ENCODE peak calls at places on chromosomes 6 and 20, in nine cellular contexts. Y is astrocyte of the spinal cord; U is foreskin keratinocyte; S is GM06990; M is neural crest cell; A is CD8-positive, alpha-beta T cell; I is heart left ventricle; E is fibroblast of mammary gland; H is tibial artery. B is an unnamed sample.

GRCh38 chr6:104955491-104955890 is 1.4 kb upstream of the LIN28B start:
- DNase-seq in Y (no peak), U (no peak), S (no peak), M (no peak), A (no peak), I (no peak), E (no peak), H (no peak), B (no peak)

GRCh38 chr6:85660181-85660611 is 17.5 kb upstream of the SYNCRIP start:
- DNase-seq in Y (peak), U (peak), S (no peak), M (no peak), A (no peak), I (no peak), E (peak), H (no peak), B (no peak)

GRCh38 chr20:41138527-41139226 is 1.3 kb downstream of the PLCG1 start:
- DNase-seq in Y (peak), U (no peak), S (peak), M (no peak), A (peak), I (no peak), E (no peak), H (no peak), B (no peak)

GRCh38 chr20:62928246-62928939 is 2.1 kb upstream of the DIDO1 start:
- DNase-seq in Y (no peak), U (no peak), S (no peak), M (no peak), A (no peak), I (no peak), E (no peak), H (no peak), B (no peak)

GRCh38 chr6:98824163-98824906 is 10.0 kb upstream of the POU3F2 start:
- DNase-seq in Y (no peak), U (no peak), S (no peak), M (peak), A (no peak), I (no peak), E (no peak), H (no peak), B (no peak)

GRCh38 chr6:107657755-107658461 is 166.2 kb downstream of the SCML4 start:
- DNase-seq in Y (peak), U (no peak), S (peak), M (no peak), A (peak), I (peak), E (peak), H (peak), B (peak)

GRCh38 chr6:52503853-52504777 is 72.7 kb downstream of the TRAM2 start:
- DNase-seq in Y (peak), U (peak), S (no peak), M (no peak), A (no peak), I (peak), E (peak), H (peak), B (no peak)

GRCh38 chr20:17941826-17942196 is 26.8 kb downstream of the SNX5 start:
- DNase-seq in Y (no peak), U (no peak), S (no peak), M (no peak), A (no peak), I (no peak), E (no peak), H (no peak), B (no peak)

DNA sequence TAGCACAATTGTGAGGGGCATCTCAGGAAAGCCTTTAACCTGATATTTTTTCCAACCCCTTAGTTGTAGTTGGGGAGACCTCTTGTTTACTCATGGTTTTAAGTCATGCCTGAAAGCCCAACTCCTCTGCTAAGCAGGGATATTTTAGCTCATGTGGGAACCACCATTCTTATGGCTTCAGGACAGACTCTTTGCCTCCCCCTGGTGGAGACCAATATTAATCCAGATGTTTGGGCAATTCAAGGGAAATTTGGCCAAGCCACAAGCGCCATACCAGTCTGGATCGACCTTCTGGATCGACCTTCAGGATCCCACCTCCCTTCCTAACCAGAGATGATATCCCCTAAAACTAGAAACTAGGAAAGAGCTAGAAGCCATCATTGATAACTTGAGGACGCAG is 211.2 kb downstream of the C6orf118 start:
- DNase-seq in Y (no peak), U (no peak), S (no peak), M (no peak), A (no peak), I (no peak), E (no peak), H (no peak), B (no peak)
- TF ChIP-seq CTCF in Y (peak), U (peak), S (peak), M (peak), A (no peak), I (no peak), E (peak), H (no peak), B (peak)

GRCh38 chr20:56766528-56766927 is 137.4 kb downstream of the TFAP2C start:
- DNase-seq in Y (no peak), U (no peak), S (no peak), M (no peak), A (no peak), I (no peak), E (no peak), H (no peak), B (no peak)

GRCh38 chr20:56762401-56762800 is 133.3 kb downstream of the TFAP2C start:
- DNase-seq in Y (no peak), U (no peak), S (no peak), M (no peak), A (no peak), I (no peak), E (no peak), H (no peak), B (no peak)

GRCh38 chr20:56765172-56766073 is 136.3 kb downstream of the TFAP2C start:
- DNase-seq in Y (no peak), U (peak), S (no peak), M (peak), A (no peak), I (no peak), E (no peak), H (no peak), B (no peak)

GRCh38 chr20:56762829-56763228 is 133.7 kb downstream of the TFAP2C start:
- DNase-seq in Y (no peak), U (peak), S (no peak), M (no peak), A (no peak), I (no peak), E (no peak), H (no peak), B (no peak)

GRCh38 chr20:56764671-56765070 is 135.6 kb downstream of the TFAP2C start:
- DNase-seq in Y (no peak), U (no peak), S (no peak), M (no peak), A (no peak), I (no peak), E (no peak), H (no peak), B (no peak)
- TF ChIP-seq CTCF in Y (no peak), U (no peak), S (no peak), M (no peak), A (no peak), I (no peak), E (no peak), H (no peak), B (no peak)

DNA sequence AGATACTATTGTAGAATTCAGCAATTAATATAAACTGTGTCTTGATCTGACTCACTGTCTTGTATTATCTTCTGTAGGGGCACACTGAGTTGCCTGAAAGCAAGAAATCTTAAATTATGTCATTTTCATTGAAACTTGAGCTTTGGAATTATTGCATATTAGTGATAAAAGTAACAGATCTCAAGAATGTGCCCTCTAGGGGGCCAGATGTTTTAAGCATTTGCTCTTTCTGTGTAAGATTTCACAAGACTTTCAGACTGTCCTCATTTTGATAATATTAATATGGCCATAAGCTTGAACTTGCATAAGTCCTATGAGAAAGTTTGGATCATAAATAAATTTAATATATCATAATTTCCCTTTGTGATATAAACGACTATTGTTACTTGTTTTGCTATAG is 55.5 kb upstream of the MYO6 start:
- DNase-seq in Y (peak), U (no peak), S (no peak), M (no peak), A (no peak), I (no peak), E (peak), H (no peak), B (no peak)
- TF ChIP-seq CTCF in Y (peak), U (peak), S (no peak), M (peak), A (no peak), I (no peak), E (peak), H (no peak), B (peak)

GRCh38 chr20:35947489-35947888 is 6.8 kb downstream of the SCAND1 start:
- DNase-seq in Y (no peak), U (no peak), S (peak), M (no peak), A (peak), I (no peak), E (peak), H (no peak), B (no peak)
- TF ChIP-seq CTCF in Y (peak), U (peak), S (peak), M (peak), A (peak), I (peak), E (peak), H (no peak), B (peak)

DNA sequence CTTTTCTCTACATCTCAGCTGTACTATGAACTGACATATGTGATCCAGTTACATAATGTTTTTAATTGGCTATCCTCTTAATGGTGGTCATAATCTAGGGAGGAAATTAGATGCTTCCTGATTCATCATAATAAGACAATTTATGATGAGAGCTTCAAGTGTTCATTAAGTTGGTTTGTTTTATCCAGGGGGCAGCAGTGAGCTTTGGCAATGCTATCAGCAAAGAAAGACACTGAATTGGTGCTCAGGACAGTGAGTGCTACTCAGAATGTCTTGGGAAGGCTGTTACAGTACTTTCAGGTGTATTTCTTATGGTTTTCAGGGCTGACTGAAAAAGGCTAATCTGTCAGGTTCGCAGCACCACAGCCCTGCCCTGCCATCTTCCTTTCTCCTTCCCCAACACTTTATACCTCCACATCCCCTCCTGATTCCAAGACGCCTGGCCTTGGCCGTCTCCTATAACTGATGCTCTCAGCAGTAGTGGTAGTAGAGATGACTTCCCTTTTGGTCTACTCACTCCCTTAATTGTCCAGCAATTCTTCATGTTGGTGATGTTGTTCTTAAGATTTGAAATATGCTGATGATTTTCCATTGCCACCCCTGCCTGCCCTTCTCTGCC is 67.0 kb upstream of the TNFAIP3 start:
- DNase-seq in Y (peak), U (no peak), S (no peak), M (no peak), A (peak), I (no peak), E (peak), H (peak), B (peak)
- TF ChIP-seq CTCF in Y (peak), U (peak), S (peak), M (peak), A (peak), I (peak), E (peak), H (peak), B (peak)